ENCODE peak calls at places on chromosomes 3 and 15, in nine cellular contexts. X is hepatocyte, I is upper lobe of right lung, W is WTC11, H is A549, L is HFFc6, D is AG04450, P is suprapubic skin, G is SK-N-SH. Q is an unnamed sample.

GRCh38 chr3:156187146-156187769 is 66.9 kb downstream of the KCNAB1 start:
- DNase-seq in X (no peak), I (no peak), W (no peak), H (no peak), L (peak), D (no peak), P (no peak), G (no peak), Q (no peak)

GRCh38 chr3:64889991-64890390 is 202.2 kb upstream of the ADAMTS9 start:
- DNase-seq in X (no peak), I (no peak), W (no peak), H (no peak), L (no peak), D (no peak), P (no peak), G (peak), Q (no peak)

GRCh38 chr3:38985981-38986380 is 65.8 kb downstream of the SCN11A start:
- DNase-seq in X (no peak), I (no peak), W (no peak), H (no peak), L (peak), D (no peak), P (no peak), G (no peak), Q (no peak)

GRCh38 chr3:183340222-183340621 is 87.2 kb downstream of the B3GNT5 start:
- DNase-seq in X (no peak), I (no peak), W (no peak), H (no peak), L (no peak), D (no peak), P (no peak), G (no peak), Q (no peak)

GRCh38 chr3:5787863-5788488 is 600.5 kb downstream of the EDEM1 start:
- DNase-seq in X (peak), I (no peak), W (no peak), H (no peak), L (no peak), D (no peak), P (no peak), G (peak), Q (no peak)

GRCh38 chr3:101195951-101196713 is 124.2 kb downstream of the IMPG2 start:
- DNase-seq in X (peak), I (no peak), W (no peak), H (peak), L (peak), D (no peak), P (no peak), G (peak), Q (no peak)

GRCh38 chr15:98142584-98142983 is 182.1 kb downstream of the ARRDC4 start:
- DNase-seq in X (no peak), I (no peak), W (peak), H (no peak), L (no peak), D (no peak), P (no peak), G (no peak), Q (no peak)

GRCh38 chr3:13364602-13365271 is 55.4 kb downstream of the NUP210 start:
- DNase-seq in X (no peak), I (no peak), W (no peak), H (no peak), L (no peak), D (no peak), P (no peak), G (no peak), Q (no peak)

GRCh38 chr15:29126821-29127461 is 142.7 kb downstream of the NSMCE3 start:
- DNase-seq in X (no peak), I (no peak), W (peak), H (peak), L (no peak), D (no peak), P (no peak), G (peak), Q (no peak)

GRCh38 chr15:41377978-41378377 is 24.3 kb downstream of the NDUFAF1 start:
- DNase-seq in X (no peak), I (no peak), W (no peak), H (no peak), L (no peak), D (no peak), P (no peak), G (no peak), Q (no peak)

GRCh38 chr3:12662593-12663310 is 1.2 kb downstream of the RAF1 start:
- DNase-seq in X (peak), I (peak), W (peak), H (peak), L (peak), D (no peak), P (no peak), G (peak), Q (peak)

GRCh38 chr3:30597131-30597768 is 9.2 kb upstream of the TGFBR2 start:
- DNase-seq in X (peak), I (no peak), W (no peak), H (peak), L (peak), D (no peak), P (no peak), G (no peak), Q (no peak)

GRCh38 chr15:45587861-45588170 is 637 bp downstream of the BLOC1S6 start:
- DNase-seq in X (no peak), I (no peak), W (no peak), H (no peak), L (no peak), D (no peak), P (no peak), G (no peak), Q (no peak)

GRCh38 chr15:56959318-56959648 is 40.8 kb downstream of the TCF12 start:
- DNase-seq in X (no peak), I (no peak), W (no peak), H (no peak), L (no peak), D (no peak), P (no peak), G (no peak), Q (no peak)

GRCh38 chr3:139689122-139689521 is 11.3 kb upstream of the NMNAT3 start:
- DNase-seq in X (no peak), I (no peak), W (no peak), H (no peak), L (no peak), D (no peak), P (no peak), G (no peak), Q (no peak)

GRCh38 chr3:118011910-118012309 is 1022.7 kb downstream of the IGSF11 start:
- DNase-seq in X (no peak), I (no peak), W (no peak), H (no peak), L (no peak), D (no peak), P (no peak), G (no peak), Q (no peak)

GRCh38 chr3:65963787-65964707 is 74.7 kb downstream of the MAGI1 start:
- DNase-seq in X (peak), I (no peak), W (no peak), H (peak), L (peak), D (peak), P (no peak), G (no peak), Q (no peak)

GRCh38 chr15:69996321-69996720 is 101.4 kb downstream of the TLE3 start:
- DNase-seq in X (no peak), I (no peak), W (no peak), H (no peak), L (no peak), D (no peak), P (no peak), G (peak), Q (no peak)

GRCh38 chr15:91099616-91100560 is at the start of gene SV2B:
- DNase-seq in X (peak), I (no peak), W (peak), H (peak), L (no peak), D (no peak), P (no peak), G (peak), Q (no peak)
- TF ChIP-seq CTCF in X (peak), I (peak), W (no peak), H (peak), L (no peak), D (no peak), P (peak), G (peak), Q (no peak)

GRCh38 chr3:27720899-27721716 is 1.0 kb downstream of the EOMES start:
- DNase-seq in X (no peak), I (no peak), W (peak), H (peak), L (no peak), D (no peak), P (no peak), G (peak), Q (no peak)
- TF ChIP-seq CTCF in X (peak), I (no peak), W (no peak), H (no peak), L (no peak), D (peak), P (no peak), G (no peak), Q (no peak)

GRCh38 chr15:66019377-66019776 is 150.1 kb downstream of the RAB11A start:
- DNase-seq in X (no peak), I (no peak), W (peak), H (no peak), L (no peak), D (no peak), P (no peak), G (no peak), Q (no peak)
- TF ChIP-seq CTCF in X (no peak), I (no peak), W (no peak), H (no peak), L (no peak), D (no peak), P (no peak), G (no peak), Q (no peak)

GRCh38 chr3:51684971-51685751 is 14.1 kb downstream of the TEX264 start:
- DNase-seq in X (no peak), I (no peak), W (no peak), H (no peak), L (no peak), D (no peak), P (no peak), G (no peak), Q (no peak)
- TF ChIP-seq CTCF in X (no peak), I (peak), W (no peak), H (no peak), L (no peak), D (no peak), P (no peak), G (no peak), Q (no peak)

DNA sequence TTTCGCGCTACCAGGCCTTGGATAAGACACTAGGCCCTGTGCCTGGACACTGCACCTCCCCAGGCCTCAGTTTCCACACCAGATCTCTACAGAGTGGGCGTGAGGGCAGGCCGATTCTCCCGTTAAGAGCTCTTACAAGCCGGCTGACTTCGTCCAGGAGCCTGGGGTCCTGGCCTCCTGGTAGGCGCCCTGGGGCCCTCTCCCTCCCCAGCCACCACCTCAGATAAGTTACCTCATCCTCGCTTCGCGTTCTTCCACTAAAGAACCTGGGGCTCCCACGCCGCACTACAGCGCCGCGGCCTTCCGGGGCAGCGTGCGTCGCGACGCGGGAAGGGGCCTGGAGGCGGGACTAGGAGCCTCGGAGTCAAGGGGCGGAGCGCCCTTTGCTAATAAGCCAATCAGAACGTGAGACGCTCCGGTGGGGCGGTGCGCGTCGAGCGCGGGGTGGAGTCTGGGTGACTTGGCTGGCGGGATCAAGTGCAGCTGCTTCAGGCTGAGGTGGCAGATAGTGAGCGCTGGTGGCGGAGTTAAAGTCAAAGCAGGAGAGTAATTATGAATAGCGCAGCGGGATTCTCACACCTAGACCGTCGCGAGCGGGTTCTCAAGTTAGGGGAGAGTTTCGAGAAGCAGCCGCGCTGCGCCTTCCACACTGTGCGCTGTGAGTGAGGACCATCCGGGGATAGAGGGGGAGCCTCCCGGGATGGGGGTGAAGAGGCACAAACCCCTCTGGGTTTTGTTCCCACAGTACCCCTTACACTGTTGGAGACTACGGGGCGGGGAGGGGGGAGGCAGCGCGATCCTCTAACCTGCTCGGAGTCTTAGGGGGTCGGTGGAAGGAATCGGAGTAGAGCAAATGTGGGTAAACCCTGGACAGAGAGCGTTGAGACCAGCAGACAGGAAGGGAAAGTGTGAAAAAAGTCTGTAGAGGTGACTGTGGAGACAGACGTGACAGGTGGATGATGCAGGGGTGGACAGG is at the start of the genes EAF2 and IQCB1:
- DNase-seq in X (peak), I (peak), W (peak), H (peak), L (peak), D (peak), P (peak), G (peak), Q (peak)
- TF ChIP-seq CTCF in X (no peak), I (no peak), W (no peak), H (no peak), L (no peak), D (no peak), P (no peak), G (no peak), Q (no peak)